ENCODE peak calls at places on chromosomes 13 and 19, in eight cellular contexts. Y is hypothalamus; X is astrocyte of the hippocampus; B is anterior cingulate cortex; D is stimulated activated CD8-positive, alpha-beta memory T cell treated with anti-CD3 and anti-CD28 coated beads, Interleukin-15, amount 100 ng/mL, for 1 hour; J is stimulated activated CD4-positive, alpha-beta T cell treated with anti-CD3 and anti-CD28 coated beads, Interleukin-1b, Interleukin-23, amount 100 ng/mL, for 24 hours; H is NB4; Q is activated T-cell treated with anti-CD3 and anti-CD28 coated beads, Interleukin-2, amount 50 U/mL, for 4 hours. I is an unnamed sample.

GRCh38 chr13:23500858-23501257 is 67.4 kb upstream of the SACS start:
- DNase-seq in Y (no peak), X (peak; percentile 75), B (no peak), D (no peak), J (no peak), H (no peak), Q (no peak), I (peak; percentile 1)

GRCh38 chr19:7426986-7427385 is 61.8 kb downstream of the PEX11G start:
- DNase-seq in Y (no peak), X (no peak), B (no peak), D (no peak), J (no peak), H (no peak), Q (no peak), I (no peak)

GRCh38 chr19:17553256-17553655 is 2.2 kb upstream of the COLGALT1 start:
- DNase-seq in Y (no peak), X (peak; percentile 72), B (no peak), D (no peak), J (no peak), H (peak; percentile 66), Q (no peak), I (no peak)

GRCh38 chr19:43316591-43317319 is 36.7 kb upstream of the CD177 start:
- DNase-seq in Y (no peak), X (no peak), B (no peak), D (no peak), J (no peak), H (peak; percentile 4), Q (no peak), I (no peak)

GRCh38 chr13:91136806-91137205 is 210.7 kb upstream of the MIR17HG start:
- DNase-seq in Y (no peak), X (no peak), B (no peak), D (no peak), J (no peak), H (no peak), Q (no peak), I (no peak)

GRCh38 chr19:51461723-51462161 is 3.5 kb upstream of the SIGLEC8 start:
- DNase-seq in Y (no peak), X (no peak), B (no peak), D (no peak), J (no peak), H (peak; percentile 89), Q (no peak), I (no peak)

GRCh38 chr19:19275166-19275565 is 2.1 kb upstream of the TM6SF2 start:
- DNase-seq in Y (no peak), X (no peak), B (no peak), D (no peak), J (no peak), H (no peak), Q (no peak), I (no peak)

GRCh38 chr13:30113531-30113930 is 193.8 kb downstream of the KATNAL1 start:
- DNase-seq in Y (no peak), X (no peak), B (no peak), D (no peak), J (no peak), H (no peak), Q (no peak), I (no peak)

GRCh38 chr19:16417660-16418596 is 53.8 kb downstream of the EPS15L1 start:
- DNase-seq in Y (peak; percentile 4), X (peak; percentile 84), B (peak; percentile 9), D (peak; percentile 34), J (peak; percentile 37), H (peak; percentile 57), Q (peak; percentile 59), I (no peak)

GRCh38 chr13:47334173-47334572 is 437.3 kb upstream of the HTR2A start:
- DNase-seq in Y (no peak), X (peak; percentile 52), B (no peak), D (no peak), J (no peak), H (no peak), Q (no peak), I (no peak)

GRCh38 chr13:34039678-34040077 is 221.7 kb downstream of the RFC3 start:
- DNase-seq in Y (no peak), X (no peak), B (no peak), D (no peak), J (no peak), H (no peak), Q (no peak), I (no peak)

GRCh38 chr13:52463526-52463925 is 8.2 kb downstream of the CKAP2 start:
- DNase-seq in Y (no peak), X (no peak), B (no peak), D (no peak), J (no peak), H (no peak), Q (no peak), I (no peak)

GRCh38 chr13:42211704-42212103 is 60.2 kb upstream of the AKAP11 start:
- DNase-seq in Y (no peak), X (peak; percentile 11), B (no peak), D (no peak), J (no peak), H (no peak), Q (no peak), I (no peak)

GRCh38 chr13:27170521-27171243 is 929 bp downstream of the USP12 start:
- DNase-seq in Y (no peak), X (peak; percentile 69), B (no peak), D (no peak), J (peak; percentile 12), H (peak; percentile 69), Q (peak; percentile 23), I (no peak)

GRCh38 chr13:114078501-114079451 is 53.6 kb downstream of the RASA3 start:
- DNase-seq in Y (no peak), X (peak; percentile 59), B (no peak), D (no peak), J (no peak), H (no peak), Q (peak; percentile 4), I (no peak)

GRCh38 chr19:28874742-28875141 is 338.2 kb downstream of the UQCRFS1 start:
- DNase-seq in Y (no peak), X (no peak), B (no peak), D (no peak), J (no peak), H (no peak), Q (no peak), I (no peak)

GRCh38 chr19:3607398-3608078 is 863 bp upstream of the TBXA2R start:
- DNase-seq in Y (no peak), X (peak; percentile 57), B (no peak), D (no peak), J (no peak), H (peak; percentile 35), Q (no peak), I (no peak)

GRCh38 chr13:98433654-98434053 is 143.3 kb downstream of the STK24 start:
- DNase-seq in Y (no peak), X (no peak), B (no peak), D (no peak), J (no peak), H (no peak), Q (no peak), I (no peak)

GRCh38 chr13:44393391-44393790 is 19.8 kb downstream of the SERP2 start:
- DNase-seq in Y (no peak), X (peak; percentile 72), B (no peak), D (no peak), J (no peak), H (no peak), Q (no peak), I (no peak)

GRCh38 chr19:6971366-6971765 is 49.9 kb downstream of the MBD3L2B start:
- DNase-seq in Y (no peak), X (no peak), B (no peak), D (no peak), J (no peak), H (no peak), Q (no peak), I (no peak)

GRCh38 chr19:34979819-34980640 is 16.0 kb upstream of the ZNF792 start:
- DNase-seq in Y (no peak), X (no peak), B (no peak), D (no peak), J (no peak), H (no peak), Q (no peak), I (no peak)

GRCh38 chr13:93522486-93522885 is 295.9 kb downstream of the GPC6 start:
- DNase-seq in Y (no peak), X (peak; percentile 40), B (no peak), D (no peak), J (no peak), H (no peak), Q (no peak), I (no peak)

GRCh38 chr19:50803633-50804419 is 13.6 kb downstream of the ACP4 start:
- DNase-seq in Y (no peak), X (peak; percentile 20), B (no peak), D (no peak), J (no peak), H (peak; percentile 54), Q (peak; percentile 32), I (no peak)

GRCh38 chr13:86870388-86870966 is 800.7 kb upstream of the SLITRK5 start:
- DNase-seq in Y (no peak), X (peak; percentile 20), B (no peak), D (no peak), J (no peak), H (peak; percentile 30), Q (no peak), I (no peak)

GRCh38 chr13:108984251-108984920 is 355.0 kb downstream of the MYO16 start:
- DNase-seq in Y (no peak), X (no peak), B (no peak), D (no peak), J (no peak), H (no peak), Q (no peak), I (no peak)

GRCh38 chr13:87129602-87130300 is 541.4 kb upstream of the SLITRK5 start:
- DNase-seq in Y (no peak), X (no peak), B (no peak), D (no peak), J (no peak), H (no peak), Q (no peak), I (no peak)

GRCh38 chr13:95643814-95644598 is 500 bp downstream of the DZIP1 start:
- DNase-seq in Y (no peak), X (peak; percentile 75), B (peak; percentile 30), D (no peak), J (no peak), H (no peak), Q (no peak), I (no peak)

GRCh38 chr19:16327501-16327900 is 2.9 kb downstream of the KLF2 start:
- DNase-seq in Y (no peak), X (no peak), B (no peak), D (no peak), J (no peak), H (no peak), Q (no peak), I (no peak)

GRCh38 chr19:15452111-15453047 is 2.6 kb upstream of the WIZ start:
- DNase-seq in Y (no peak), X (peak; percentile 85), B (peak; percentile 62), D (no peak), J (no peak), H (peak; percentile 45), Q (no peak), I (peak; percentile 95)

GRCh38 chr19:44777715-44778347 is at the start of gene CBLC:
- DNase-seq in Y (no peak), X (peak; percentile 42), B (no peak), D (no peak), J (no peak), H (no peak), Q (no peak), I (no peak)

GRCh38 chr13:103200118-103200885 is 134.1 kb upstream of the SLC10A2 start:
- DNase-seq in Y (no peak), X (no peak), B (no peak), D (no peak), J (no peak), H (no peak), Q (no peak), I (no peak)

GRCh38 chr13:29771247-29771646 is 79.2 kb downstream of the UBL3 start:
- DNase-seq in Y (no peak), X (peak; percentile 36), B (no peak), D (no peak), J (no peak), H (peak; percentile 61), Q (no peak), I (no peak)

GRCh38 chr19:1650627-1651009 is 1.8 kb downstream of the TCF3 start:
- DNase-seq in Y (no peak), X (peak; percentile 50), B (no peak), D (no peak), J (no peak), H (peak; percentile 70), Q (no peak), I (no peak)

GRCh38 chr13:76667551-76667950 is 218.7 kb downstream of the KCTD12 start:
- DNase-seq in Y (no peak), X (peak; percentile 28), B (no peak), D (no peak), J (no peak), H (peak; percentile 27), Q (no peak), I (no peak)